ENCODE peak calls at places on chromosomes 16 and 17, in five cellular contexts. K is type B pancreatic cell, H is NCI-H748 treated with DMSO at 0.1 percent for 48 hours, A is endodermal cell, Y is NAMALWA. B is an unnamed sample.

GRCh38 chr16:56408379-56409098 is 16.8 kb downstream of the AMFR start:
- DNase-seq in K (no peak), H (no peak), A (no peak), Y (no peak), B (no peak)

GRCh38 chr17:78341559-78342437 is 18.1 kb downstream of the SOCS3 start:
- DNase-seq in K (no peak), H (no peak), A (peak), Y (no peak), B (no peak)

GRCh38 chr16:85372627-85373372 is 240.3 kb upstream of the GSE1 start:
- DNase-seq in K (no peak), H (no peak), A (no peak), Y (peak), B (no peak)

GRCh38 chr17:81090361-81091133 is 55.6 kb downstream of the BAIAP2 start:
- DNase-seq in K (no peak), H (no peak), A (peak), Y (peak), B (no peak)

GRCh38 chr17:35801583-35802224 is 6.3 kb upstream of the MMP28 start:
- DNase-seq in K (no peak), H (no peak), A (no peak), Y (peak), B (no peak)

GRCh38 chr17:66715745-66716156 is 119.2 kb upstream of the CACNG5 start:
- DNase-seq in K (no peak), H (peak), A (peak), Y (peak), B (no peak)

GRCh38 chr17:76631821-76632565 is 11.6 kb downstream of the ST6GALNAC1 start:
- DNase-seq in K (no peak), H (no peak), A (no peak), Y (no peak), B (no peak)

GRCh38 chr16:10984509-10984908 is 40.1 kb downstream of the CLEC16A start:
- DNase-seq in K (no peak), H (no peak), A (no peak), Y (no peak), B (no peak)

GRCh38 chr16:49658491-49658890 is 197.4 kb downstream of the ZNF423 start:
- DNase-seq in K (no peak), H (no peak), A (no peak), Y (no peak), B (no peak)

GRCh38 chr17:10001296-10001904 is 96.3 kb upstream of the RCVRN start:
- DNase-seq in K (no peak), H (no peak), A (peak), Y (no peak), B (no peak)

GRCh38 chr17:42403150-42403549 is 14.9 kb upstream of the STAT3 start:
- DNase-seq in K (no peak), H (peak), A (peak), Y (peak), B (peak)

GRCh38 chr17:77963441-77963840 is 4.9 kb downstream of the TNRC6C start:
- DNase-seq in K (no peak), H (no peak), A (no peak), Y (no peak), B (peak)

GRCh38 chr16:83305092-83305491 is 502.7 kb upstream of the HSBP1 start:
- DNase-seq in K (no peak), H (no peak), A (no peak), Y (no peak), B (no peak)

GRCh38 chr17:57110579-57111367 is 25.7 kb downstream of the AKAP1 start:
- DNase-seq in K (no peak), H (no peak), A (no peak), Y (no peak), B (no peak)

GRCh38 chr17:681738-682137 is 32.9 kb downstream of the VPS53 start:
- DNase-seq in K (no peak), H (no peak), A (no peak), Y (no peak), B (no peak)

GRCh38 chr16:85687651-85688471 is 893 bp downstream of the GINS2 start:
- DNase-seq in K (no peak), H (no peak), A (no peak), Y (no peak), B (no peak)

GRCh38 chr17:61504697-61505096 is 52.5 kb downstream of the TBX4 start:
- DNase-seq in K (no peak), H (no peak), A (no peak), Y (no peak), B (no peak)

GRCh38 chr16:86554599-86554916 is 477 bp downstream of the MTHFSD start:
- DNase-seq in K (no peak), H (no peak), A (no peak), Y (no peak), B (no peak)

GRCh38 chr17:2433696-2434095 is 32.8 kb upstream of the MNT start:
- DNase-seq in K (no peak), H (no peak), A (no peak), Y (no peak), B (no peak)

GRCh38 chr16:58814348-58814801 is 80.3 kb upstream of the GOT2 start:
- DNase-seq in K (no peak), H (peak), A (peak), Y (peak), B (no peak)

GRCh38 chr16:27827765-27828164 is 235.7 kb downstream of the GSG1L start:
- DNase-seq in K (no peak), H (no peak), A (peak), Y (no peak), B (no peak)

GRCh38 chr16:10453159-10453510 is 67.3 kb downstream of the ATF7IP2 start:
- DNase-seq in K (no peak), H (no peak), A (no peak), Y (no peak), B (no peak)